ENCODE peak calls at places on chromosomes 7 and 10, in four cellular contexts. V, U, W and A are unnamed samples.

GRCh38 chr10:117804470-117805011 is 242.2 kb downstream of the RAB11FIP2 start:
- DNase-seq in V (no peak), U (no peak), W (no peak), A (no peak)

GRCh38 chr10:44995914-44996633 is 4.6 kb upstream of the ZNF22 start:
- DNase-seq in V (peak; percentile 71), U (no peak), W (no peak), A (peak; percentile 38)

GRCh38 chr7:11881680-11882079 is 49.7 kb upstream of the THSD7A start:
- DNase-seq in V (no peak), U (no peak), W (no peak), A (no peak)

GRCh38 chr10:24393206-24393605 is 184.3 kb downstream of the KIAA1217 start:
- DNase-seq in V (no peak), U (no peak), W (no peak), A (no peak)

GRCh38 chr7:20306499-20306946 is 24.2 kb upstream of the ITGB8 start:
- DNase-seq in V (no peak), U (peak; percentile 98), W (peak; percentile 28), A (no peak)

GRCh38 chr10:111137012-111137411 is 60.2 kb downstream of the ADRA2A start:
- DNase-seq in V (no peak), U (peak; percentile 41), W (peak; percentile 80), A (peak; percentile 62)

GRCh38 chr10:88330174-88330573 is 252.9 kb downstream of the RNLS start:
- DNase-seq in V (no peak), U (no peak), W (no peak), A (no peak)

GRCh38 chr10:128210215-128211063 is 84.2 kb upstream of the MKI67 start:
- DNase-seq in V (no peak), U (peak; percentile 55), W (peak; percentile 71), A (peak; percentile 88)

GRCh38 chr10:79057481-79058275 is 11.1 kb upstream of the ZMIZ1 start:
- DNase-seq in V (no peak), U (no peak), W (no peak), A (no peak)

DNA sequence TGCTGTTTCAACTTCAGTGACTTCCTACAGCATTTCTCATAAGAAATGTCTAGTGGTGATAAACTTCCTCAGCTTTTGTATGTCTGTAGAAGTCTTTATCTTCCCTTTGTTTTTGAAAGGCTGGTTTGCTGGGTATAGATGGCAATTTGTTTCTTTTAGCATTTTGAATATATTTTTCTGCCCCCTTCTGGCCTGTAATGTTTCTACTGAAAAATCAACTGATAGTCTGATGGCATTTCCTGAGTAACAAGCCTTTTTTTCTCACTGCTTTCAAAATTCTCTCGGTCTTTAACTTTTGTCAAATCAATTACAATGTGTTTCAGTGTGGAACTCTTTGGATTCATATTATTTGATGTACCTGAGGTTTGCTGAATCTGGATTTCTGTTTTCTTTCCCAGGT is 487.1 kb downstream of the ATRNL1 start:
- DNase-seq in V (no peak), U (peak; percentile 3), W (no peak), A (no peak)
- H4K5ac ChIP-seq in V (no peak overlapping the region), U (no peak overlapping the region), W (no peak overlapping the region), A (no peak overlapping the region)

GRCh38 chr10:71959526-71959925 is 4.7 kb upstream of the CHST3 start:
- DNase-seq in V (no peak), U (no peak), W (no peak), A (no peak)
- H4K5ac ChIP-seq in V (no peak overlapping the region), U (no peak overlapping the region), W (no peak overlapping the region), A (no peak overlapping the region)

GRCh38 chr7:50528266-50529092 is 36.7 kb downstream of the DDC start:
- DNase-seq in V (no peak), U (no peak), W (peak; percentile 23), A (no peak)
- H4K5ac ChIP-seq in V (no peak overlapping the region), U (no peak overlapping the region), W (no peak overlapping the region), A (no peak overlapping the region)

GRCh38 chr10:83806716-83807115 is 332.6 kb upstream of the GHITM start:
- DNase-seq in V (no peak), U (no peak), W (no peak), A (no peak)
- H4K5ac ChIP-seq in V (no peak overlapping the region), U (no peak overlapping the region), W (no peak overlapping the region), A (no peak overlapping the region)